ENCODE peak calls at places on chromosome 7, in six cellular contexts. N is sigmoid colon; G is cardiac muscle cell; D is CD8-positive, alpha-beta T cell; Y is CD8-positive, alpha-beta memory T cell; W is heart left ventricle. A is an unnamed sample.

GRCh38 chr7:137539111-137539715 is 195.7 kb upstream of the PTN start:
- DNase-seq in N (no peak), G (no peak), D (no peak), Y (no peak), W (no peak), A (no peak)

GRCh38 chr7:139647085-139647484 is 123.6 kb downstream of the CLEC2L start:
- DNase-seq in N (no peak), G (no peak), D (no peak), Y (no peak), W (no peak), A (no peak)

GRCh38 chr7:138477581-138477980 is 17.5 kb downstream of the TRIM24 start:
- DNase-seq in N (no peak), G (no peak), D (no peak), Y (no peak), W (no peak), A (no peak)

GRCh38 chr7:144941127-144941526 is 105.3 kb upstream of the TPK1 start:
- DNase-seq in N (no peak), G (no peak), D (no peak), Y (no peak), W (no peak), A (no peak)

GRCh38 chr7:142482899-142483658 is 225.2 kb upstream of the PRSS58 start:
- DNase-seq in N (no peak), G (peak), D (peak), Y (no peak), W (no peak), A (peak)

GRCh38 chr7:28858206-28858605 is 99.9 kb downstream of the TRIL start:
- DNase-seq in N (no peak), G (no peak), D (no peak), Y (no peak), W (no peak), A (no peak)

GRCh38 chr7:3949226-3949625 is 648.2 kb downstream of the SDK1 start:
- DNase-seq in N (no peak), G (no peak), D (no peak), Y (no peak), W (no peak), A (no peak)

GRCh38 chr7:3710122-3710521 is 409.1 kb downstream of the SDK1 start:
- DNase-seq in N (no peak), G (no peak), D (no peak), Y (no peak), W (no peak), A (no peak)

GRCh38 chr7:67343566-67343965 is 346.9 kb downstream of the TYW1 start:
- DNase-seq in N (peak), G (no peak), D (no peak), Y (no peak), W (no peak), A (no peak)

GRCh38 chr7:71329030-71329668 is 197.2 kb downstream of the GALNT17 start:
- DNase-seq in N (no peak), G (no peak), D (no peak), Y (no peak), W (no peak), A (no peak)

GRCh38 chr7:7176421-7177043 is 5.8 kb upstream of the C1GALT1 start:
- DNase-seq in N (no peak), G (no peak), D (no peak), Y (no peak), W (no peak), A (no peak)

GRCh38 chr7:1715331-1715625 is 45.2 kb downstream of the ELFN1 start:
- DNase-seq in N (no peak), G (no peak), D (no peak), Y (no peak), W (peak), A (no peak)

GRCh38 chr7:134832367-134832766 is 52.9 kb downstream of the CALD1 start:
- DNase-seq in N (no peak), G (no peak), D (no peak), Y (no peak), W (no peak), A (no peak)

GRCh38 chr7:140593583-140593982 is 47.0 kb downstream of the DENND2A start:
- DNase-seq in N (no peak), G (no peak), D (no peak), Y (no peak), W (no peak), A (no peak)

GRCh38 chr7:48643420-48644013 is 280.8 kb upstream of the CDC14C start:
- DNase-seq in N (no peak), G (peak), D (no peak), Y (no peak), W (no peak), A (no peak)

GRCh38 chr7:41339913-41340676 is 362.8 kb downstream of the INHBA start:
- DNase-seq in N (no peak), G (no peak), D (no peak), Y (no peak), W (no peak), A (no peak)

GRCh38 chr7:51369746-51370145 is 53.1 kb upstream of the COBL start:
- DNase-seq in N (no peak), G (peak), D (no peak), Y (no peak), W (no peak), A (peak)

GRCh38 chr7:1693419-1693990 is 23.4 kb downstream of the ELFN1 start:
- DNase-seq in N (peak), G (no peak), D (peak), Y (no peak), W (peak), A (peak)

GRCh38 chr7:1160665-1161010 is 642 bp upstream of the ZFAND2A start:
- DNase-seq in N (no peak), G (no peak), D (no peak), Y (no peak), W (no peak), A (no peak)

GRCh38 chr7:121546632-121547340 is 150.7 kb upstream of the FAM3C start:
- DNase-seq in N (no peak), G (no peak), D (no peak), Y (no peak), W (no peak), A (no peak)

GRCh38 chr7:121547341-121548092 is 151.4 kb upstream of the FAM3C start:
- DNase-seq in N (no peak), G (peak), D (no peak), Y (no peak), W (no peak), A (no peak)

GRCh38 chr7:121545418-121545817 is 149.3 kb upstream of the FAM3C start:
- DNase-seq in N (no peak), G (no peak), D (no peak), Y (no peak), W (no peak), A (no peak)

GRCh38 chr7:121544199-121544598 is 148.1 kb upstream of the FAM3C start:
- DNase-seq in N (no peak), G (no peak), D (no peak), Y (no peak), W (no peak), A (no peak)

GRCh38 chr7:121544726-121545125 is 148.6 kb upstream of the FAM3C start:
- DNase-seq in N (no peak), G (no peak), D (no peak), Y (no peak), W (no peak), A (no peak)
- H3K27ac ChIP-seq in N (peak), G (no peak), D (no peak), Y (no peak), W (no peak), A (no peak)

GRCh38 chr7:151009340-151010001 is 14.8 kb downstream of the ATG9B start:
- DNase-seq in N (no peak), G (no peak), D (no peak), Y (no peak), W (no peak), A (no peak)
- H3K4me3 ChIP-seq in N (no peak), G (no peak), D (no peak), Y (no peak), W (no peak), A (no peak)

DNA sequence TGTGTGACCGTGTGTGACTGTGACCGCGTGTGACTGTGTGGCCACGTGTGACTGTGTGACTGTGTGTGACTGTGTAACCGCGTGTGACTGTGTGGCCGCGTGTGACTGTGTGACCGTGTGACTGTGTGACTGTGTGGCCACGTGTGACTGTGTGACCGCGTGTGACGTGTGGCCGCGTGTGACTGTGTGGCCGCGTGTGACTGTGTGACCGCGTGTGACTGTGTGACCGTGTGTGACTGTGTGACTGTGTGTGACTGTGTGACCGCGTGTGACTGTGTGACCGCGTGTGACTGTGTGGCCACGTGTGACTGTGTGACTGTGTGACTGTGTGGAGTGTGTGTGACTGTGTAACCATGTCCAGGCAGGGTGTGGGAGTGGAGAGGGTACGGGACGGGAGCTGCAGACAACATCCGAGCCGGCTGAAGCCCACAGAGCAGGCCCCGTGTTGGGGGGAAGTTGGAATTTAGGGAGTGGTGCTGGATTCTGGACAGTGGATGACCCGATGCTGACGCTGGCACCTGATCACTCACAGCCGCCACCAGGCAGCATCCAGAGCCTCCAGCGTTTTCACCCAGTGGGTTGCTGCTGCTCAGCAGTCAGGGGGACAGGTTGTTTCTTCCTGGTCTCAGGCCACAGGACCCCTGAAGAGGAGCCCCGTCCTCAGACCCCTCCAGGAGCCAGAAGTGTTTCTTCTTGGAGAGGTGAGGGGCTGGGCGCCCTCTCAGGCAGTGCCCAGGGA is 503.5 kb downstream of the DNAJB6 start:
- DNase-seq in N (no peak), G (no peak), D (no peak), Y (no peak), W (no peak), A (no peak)
- H3K27ac ChIP-seq in N (no peak), G (no peak), D (no peak), Y (no peak), W (no peak), A (no peak)

GRCh38 chr7:69599879-69600764 is 1.8 kb downstream of the AUTS2 start:
- DNase-seq in N (no peak), G (peak), D (no peak), Y (no peak), W (peak), A (peak)

GRCh38 chr7:69603937-69604494 is 5.7 kb downstream of the AUTS2 start:
- DNase-seq in N (no peak), G (no peak), D (peak), Y (no peak), W (no peak), A (no peak)

GRCh38 chr7:69605070-69605469 is 6.8 kb downstream of the AUTS2 start:
- DNase-seq in N (no peak), G (no peak), D (no peak), Y (no peak), W (no peak), A (no peak)

GRCh38 chr7:69603351-69603750 is 5.1 kb downstream of the AUTS2 start:
- DNase-seq in N (no peak), G (no peak), D (no peak), Y (no peak), W (no peak), A (no peak)

GRCh38 chr7:69602522-69602921 is 4.2 kb downstream of the AUTS2 start:
- DNase-seq in N (no peak), G (no peak), D (no peak), Y (no peak), W (no peak), A (no peak)
- H3K4me3 ChIP-seq in N (no peak), G (no peak), D (no peak), Y (no peak), W (no peak), A (no peak)

GRCh38 chr7:107494910-107495309 is 25.1 kb downstream of the GPR22 start:
- DNase-seq in N (no peak), G (no peak), D (no peak), Y (no peak), W (no peak), A (no peak)
- H3K27ac ChIP-seq in N (no peak), G (peak), D (no peak), Y (no peak), W (no peak), A (no peak)

GRCh38 chr7:118085000-118085399 is 99.0 kb upstream of the LSM8 start:
- DNase-seq in N (no peak), G (no peak), D (no peak), Y (no peak), W (no peak), A (peak)
- H3K4me3 ChIP-seq in N (no peak), G (no peak), D (no peak), Y (no peak), W (no peak), A (no peak)